ENCODE peak calls at places on chromosomes 1 and 21, in four cellular contexts. A, C, G and O are unnamed samples.

GRCh38 chr1:29682918-29683314 is 446.6 kb downstream of the PTPRU start:
- DNase-seq in A (no peak), C (no peak), G (peak), O (no peak)

GRCh38 chr1:157124855-157125254 is 13.3 kb downstream of the ETV3 start:
- DNase-seq in A (no peak), C (no peak), G (no peak), O (no peak)

GRCh38 chr1:242454262-242455051 is 70.0 kb downstream of the PLD5 start:
- DNase-seq in A (peak), C (peak), G (no peak), O (no peak)

GRCh38 chr1:172154571-172154970 is 265.9 kb upstream of the C1orf105 start:
- DNase-seq in A (no peak), C (no peak), G (no peak), O (peak)

GRCh38 chr1:101200513-101200912 is 36.3 kb upstream of the S1PR1 start:
- DNase-seq in A (peak), C (no peak), G (no peak), O (no peak)

GRCh38 chr1:24870551-24871195 is 59.4 kb downstream of the RUNX3 start:
- DNase-seq in A (no peak), C (no peak), G (no peak), O (no peak)

GRCh38 chr1:55558515-55558914 is 343.4 kb upstream of the USP24 start:
- DNase-seq in A (no peak), C (no peak), G (no peak), O (no peak)

GRCh38 chr1:9628541-9629444 is 22.7 kb upstream of the PIK3CD start:
- DNase-seq in A (no peak), C (no peak), G (peak), O (peak)

GRCh38 chr1:227926896-227927885 is 20.5 kb downstream of the WNT9A start:
- DNase-seq in A (no peak), C (no peak), G (no peak), O (no peak)

GRCh38 chr1:53601867-53602266 is 137.1 kb downstream of the GLIS1 start:
- DNase-seq in A (no peak), C (no peak), G (no peak), O (no peak)

GRCh38 chr1:115575661-115576060 is 66.1 kb upstream of the VANGL1 start:
- DNase-seq in A (no peak), C (no peak), G (no peak), O (no peak)

GRCh38 chr21:39047046-39047445 is 136.2 kb downstream of the PSMG1 start:
- DNase-seq in A (no peak), C (no peak), G (no peak), O (no peak)

GRCh38 chr21:24076179-24076578 is 1531.1 kb downstream of the MRPL39 start:
- DNase-seq in A (no peak), C (no peak), G (no peak), O (no peak)

GRCh38 chr1:75791022-75791421 is 5.0 kb downstream of the RABGGTB start:
- DNase-seq in A (no peak), C (no peak), G (no peak), O (no peak)

GRCh38 chr1:205045146-205045545 is 2.1 kb downstream of the CNTN2 start:
- DNase-seq in A (no peak), C (no peak), G (no peak), O (no peak)

GRCh38 chr21:16085436-16085835 is 355.7 kb downstream of the USP25 start:
- DNase-seq in A (no peak), C (no peak), G (no peak), O (no peak)

DNA sequence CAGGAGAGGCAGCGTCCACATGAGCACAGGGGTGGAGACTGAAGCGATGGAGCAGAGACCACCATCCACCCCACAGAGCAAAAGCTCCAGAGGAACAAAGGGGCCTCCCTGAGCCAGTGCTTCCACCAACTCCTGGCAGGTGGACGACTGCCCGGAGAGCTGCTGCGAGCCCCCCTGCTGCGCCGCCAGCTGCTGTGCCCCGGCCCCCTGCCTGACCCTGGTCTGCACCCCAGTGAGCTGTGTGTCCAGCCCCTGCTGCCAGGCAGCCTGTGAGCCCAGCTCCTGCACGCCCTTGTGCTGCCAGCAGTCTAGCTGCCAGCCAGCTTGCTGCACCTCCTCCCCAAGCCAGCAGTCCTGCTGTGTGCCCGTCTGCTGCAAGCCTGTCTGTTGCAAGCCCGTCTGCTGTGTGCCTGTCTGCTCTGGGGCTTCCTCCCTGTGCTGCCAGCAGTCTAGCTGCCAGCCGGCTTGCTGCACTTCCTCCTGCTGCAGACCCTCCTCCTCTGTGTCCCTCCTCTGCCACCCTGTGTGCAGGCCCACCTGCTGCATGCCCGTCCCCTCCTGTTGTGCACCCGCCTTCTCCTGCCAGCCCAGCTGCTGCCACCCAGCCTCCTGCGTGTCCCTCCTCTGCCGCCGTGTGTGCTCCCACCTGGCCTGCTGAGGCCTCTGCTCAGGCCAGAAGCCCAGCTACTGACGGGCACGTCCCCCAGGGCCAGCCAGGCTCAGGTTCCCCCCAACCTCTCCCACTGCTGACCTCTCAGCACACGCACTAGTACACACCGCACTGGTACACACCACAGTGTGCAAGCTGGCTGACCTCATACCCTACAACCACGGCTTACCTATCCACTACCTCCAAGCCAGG is 5.4 kb downstream of the KRTAP10-12 start:
- DNase-seq in A (no peak), C (no peak), G (no peak), O (no peak)
- TF ChIP-seq SUZ12 in A (no peak), C (no peak), G (no peak), O (no peak)

GRCh38 chr1:72037745-72038343 is 244.5 kb downstream of the NEGR1 start:
- DNase-seq in A (peak), C (peak), G (no peak), O (no peak)
- TF ChIP-seq SUZ12 in A (no peak), C (no peak), G (no peak), O (no peak)

DNA sequence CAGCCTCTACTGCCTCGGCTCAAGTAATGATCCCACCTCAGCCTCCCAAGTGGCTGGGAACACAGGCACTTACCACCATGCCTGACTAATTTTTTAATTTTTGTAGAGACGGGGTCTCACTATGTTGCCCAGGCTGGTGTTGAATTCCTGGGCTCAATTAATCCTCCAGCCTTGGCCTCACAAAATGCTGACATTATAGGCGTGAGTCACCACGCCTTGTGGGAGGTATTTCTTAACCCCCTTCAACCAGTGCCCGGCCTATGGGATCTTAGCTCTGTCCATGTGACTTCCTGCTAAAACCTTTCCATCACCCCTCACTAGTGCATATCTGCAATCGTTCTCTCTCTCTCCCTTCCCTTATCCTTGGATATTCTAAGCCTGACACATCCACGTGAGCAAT is 86.4 kb downstream of the FOXD2 start:
- DNase-seq in A (no peak), C (no peak), G (no peak), O (no peak)
- TF ChIP-seq SUZ12 in A (no peak), C (no peak), G (no peak), O (no peak)

DNA sequence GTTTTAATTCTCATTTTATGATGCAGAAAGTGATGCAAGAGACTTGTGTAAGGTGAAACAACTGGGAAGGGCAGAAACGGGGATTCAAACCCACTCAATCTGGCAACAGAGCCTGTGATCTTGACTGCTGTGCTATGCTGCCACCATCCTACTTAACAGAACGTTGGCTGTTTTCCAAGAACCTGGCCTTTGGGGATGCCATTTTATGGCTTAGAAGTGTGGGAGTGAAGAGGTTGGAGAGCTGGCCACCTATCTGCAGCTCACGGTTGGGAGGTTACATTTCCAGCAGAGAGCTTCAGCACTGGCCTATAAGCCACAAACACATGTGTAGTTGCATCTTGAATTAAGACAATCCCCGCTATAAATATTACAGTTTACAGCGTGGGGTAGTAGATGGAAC is 235.3 kb downstream of the PRDM2 start:
- DNase-seq in A (no peak), C (no peak), G (no peak), O (no peak)
- TF ChIP-seq SUZ12 in A (no peak), C (no peak), G (no peak), O (no peak)

GRCh38 chr1:71561729-71562128 is 480.9 kb upstream of the ZRANB2 start:
- DNase-seq in A (no peak), C (no peak), G (no peak), O (no peak)

GRCh38 chr1:71562298-71562697 is 481.5 kb upstream of the ZRANB2 start:
- DNase-seq in A (no peak), C (no peak), G (no peak), O (no peak)

GRCh38 chr1:71565831-71566230 is 485.0 kb upstream of the ZRANB2 start:
- DNase-seq in A (no peak), C (no peak), G (no peak), O (no peak)

GRCh38 chr1:71566413-71566812 is 485.6 kb upstream of the ZRANB2 start:
- DNase-seq in A (no peak), C (no peak), G (no peak), O (no peak)

DNA sequence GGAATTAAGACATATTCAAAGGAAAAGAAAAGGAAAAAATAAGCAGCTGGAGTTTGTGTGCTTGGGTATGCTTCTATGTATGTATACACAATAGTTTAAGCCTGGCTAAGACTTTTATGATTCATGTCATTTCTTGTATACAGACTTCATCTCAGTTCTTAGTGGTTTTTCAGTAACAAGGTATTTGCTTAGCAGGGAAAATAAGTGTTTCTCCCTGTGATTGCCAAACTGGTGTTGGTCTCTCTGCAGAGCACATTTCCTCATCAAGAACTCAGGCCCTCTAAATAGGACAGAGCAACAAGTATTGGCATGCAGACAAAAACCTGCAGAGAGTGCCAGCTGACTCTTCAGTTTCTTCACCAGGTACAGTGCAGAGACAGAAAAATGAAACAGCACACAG is 484.4 kb upstream of the ZRANB2 start:
- DNase-seq in A (no peak), C (no peak), G (no peak), O (no peak)
- TF ChIP-seq SUZ12 in A (no peak), C (no peak), G (no peak), O (no peak)

DNA sequence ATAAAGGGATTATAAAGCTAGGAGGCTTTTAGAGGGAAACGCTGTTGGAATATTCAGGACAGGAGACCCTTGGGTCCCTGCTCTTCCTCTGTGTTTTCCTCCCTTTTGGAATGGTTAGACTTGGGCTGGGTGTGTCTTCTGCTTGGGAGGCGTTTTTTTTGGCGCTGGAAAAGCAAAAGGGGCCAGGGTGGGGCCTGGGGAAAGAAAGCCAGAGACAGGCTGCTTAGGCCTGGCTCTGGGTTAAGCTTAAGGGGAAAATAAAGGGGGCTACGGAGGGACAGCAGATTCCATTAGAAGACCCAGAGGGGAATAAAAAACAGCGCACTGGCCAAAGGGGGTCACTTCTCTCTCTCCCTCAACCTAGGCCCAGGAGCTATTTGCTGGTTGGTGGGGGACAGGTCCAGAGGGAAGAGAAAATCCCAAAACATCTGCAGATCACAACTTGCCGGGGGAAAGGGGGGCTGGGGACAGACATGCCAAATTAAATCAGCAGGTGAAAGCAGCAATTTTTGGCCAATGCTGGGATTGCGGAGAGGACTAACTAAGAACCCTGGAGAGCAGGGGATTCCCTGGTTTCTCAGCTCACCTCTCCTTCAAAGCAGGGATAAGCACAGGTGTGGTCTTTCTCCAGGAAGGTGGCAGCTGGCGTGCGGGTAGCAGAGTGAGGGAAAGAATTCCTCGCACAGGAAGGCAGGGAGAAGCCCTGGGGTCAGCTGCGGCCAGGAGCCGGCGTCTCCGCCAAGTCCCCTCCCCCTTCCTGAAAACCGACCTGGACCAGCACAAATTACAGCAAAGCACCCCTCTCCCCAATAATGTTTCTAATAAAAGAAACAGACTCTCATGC is 82.2 kb upstream of the AK4 start:
- DNase-seq in A (no peak), C (peak), G (peak), O (no peak)
- TF ChIP-seq SUZ12 in A (no peak), C (no peak), G (no peak), O (no peak)

GRCh38 chr1:217495249-217495648 is 135.6 kb downstream of the GPATCH2 start:
- DNase-seq in A (no peak), C (no peak), G (no peak), O (peak)
- TF ChIP-seq SUZ12 in A (no peak), C (no peak), G (no peak), O (no peak)

GRCh38 chr1:27179373-27179772 is 24.4 kb upstream of the SLC9A1 start:
- DNase-seq in A (no peak), C (no peak), G (no peak), O (no peak)
- TF ChIP-seq SUZ12 in A (no peak), C (no peak), G (no peak), O (no peak)

DNA sequence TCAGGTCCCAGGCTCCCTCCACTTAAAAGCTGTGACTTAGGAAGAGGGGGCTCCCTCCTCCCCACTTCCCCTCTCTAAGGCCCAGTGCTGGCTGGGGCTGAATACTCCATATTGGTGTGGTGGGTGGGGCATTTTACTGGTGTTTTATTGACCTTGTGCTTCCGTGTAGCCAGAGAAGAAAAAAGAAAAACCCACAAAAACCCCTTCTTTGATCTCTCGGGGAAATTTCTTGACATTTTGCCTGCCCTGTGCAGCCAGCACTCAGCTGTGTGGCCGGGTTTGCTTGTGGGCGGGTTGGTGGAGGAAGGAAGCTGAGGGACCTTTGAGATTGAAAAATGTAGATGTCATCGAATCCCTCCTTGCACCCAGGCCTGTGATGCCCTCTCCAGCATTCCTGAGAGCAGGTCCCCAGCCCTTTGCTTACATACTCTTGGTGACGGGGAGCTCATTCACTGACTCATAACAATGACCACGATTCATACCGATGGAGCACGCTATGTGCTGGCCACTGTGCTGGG is 24.8 kb downstream of the TNFRSF8 start:
- DNase-seq in A (no peak), C (no peak), G (no peak), O (peak)
- TF ChIP-seq SUZ12 in A (no peak), C (no peak), G (no peak), O (no peak)

GRCh38 chr1:31843506-31843905 is 27.7 kb upstream of the SPOCD1 start:
- DNase-seq in A (no peak), C (no peak), G (no peak), O (no peak)
- TF ChIP-seq SUZ12 in A (no peak), C (no peak), G (no peak), O (no peak)